ENCODE peak calls at places on chromosomes 1 and 21, in eight cellular contexts. One of them, this sample, is unnamed.

GRCh38 chr1:150429805-150430204 is 57.4 kb upstream of the TARS2 start:
- DNase-seq in upper lobe of left lung: no peak
- DNase-seq in kidney epithelial cell: no peak
- DNase-seq in IMR-90: peak; percentile 7
- DNase-seq in ovary: no peak
- DNase-seq in cardiac muscle cell: peak; percentile 37
- DNase-seq in tibial artery: no peak
- DNase-seq in breast epithelium: no peak
- DNase-seq in this sample: peak; percentile 39

GRCh38 chr1:64843675-64844074 is 98.8 kb downstream of the RAVER2 start:
- DNase-seq in upper lobe of left lung: no peak
- DNase-seq in kidney epithelial cell: no peak
- DNase-seq in IMR-90: no peak
- DNase-seq in ovary: no peak
- DNase-seq in cardiac muscle cell: no peak
- DNase-seq in tibial artery: no peak
- DNase-seq in breast epithelium: no peak
- DNase-seq in this sample: no peak

GRCh38 chr1:79079770-79080169 is 73.2 kb upstream of the ADGRL4 start:
- DNase-seq in upper lobe of left lung: no peak
- DNase-seq in kidney epithelial cell: peak; percentile 96
- DNase-seq in IMR-90: peak; percentile 93
- DNase-seq in ovary: no peak
- DNase-seq in cardiac muscle cell: no peak
- DNase-seq in tibial artery: no peak
- DNase-seq in breast epithelium: no peak
- DNase-seq in this sample: peak; percentile 82

GRCh38 chr1:245788269-245788668 is 633.5 kb downstream of the KIF26B start:
- DNase-seq in upper lobe of left lung: no peak
- DNase-seq in kidney epithelial cell: peak; percentile 97
- DNase-seq in IMR-90: peak; percentile 98
- DNase-seq in ovary: no peak
- DNase-seq in cardiac muscle cell: no peak
- DNase-seq in tibial artery: no peak
- DNase-seq in breast epithelium: no peak
- DNase-seq in this sample: peak; percentile 97

GRCh38 chr1:230307213-230307612 is 118.9 kb downstream of the PGBD5 start:
- DNase-seq in upper lobe of left lung: no peak
- DNase-seq in kidney epithelial cell: peak; percentile 31
- DNase-seq in IMR-90: no peak
- DNase-seq in ovary: no peak
- DNase-seq in cardiac muscle cell: no peak
- DNase-seq in tibial artery: no peak
- DNase-seq in breast epithelium: no peak
- DNase-seq in this sample: peak; percentile 15

GRCh38 chr1:162972768-162973167 is 96.4 kb upstream of the RGS4 start:
- DNase-seq in upper lobe of left lung: no peak
- DNase-seq in kidney epithelial cell: no peak
- DNase-seq in IMR-90: no peak
- DNase-seq in ovary: no peak
- DNase-seq in cardiac muscle cell: no peak
- DNase-seq in tibial artery: no peak
- DNase-seq in breast epithelium: no peak
- DNase-seq in this sample: peak; percentile 45

GRCh38 chr1:200299571-200299970 is 110.3 kb downstream of the ZNF281 start:
- DNase-seq in upper lobe of left lung: no peak
- DNase-seq in kidney epithelial cell: no peak
- DNase-seq in IMR-90: no peak
- DNase-seq in ovary: no peak
- DNase-seq in cardiac muscle cell: no peak
- DNase-seq in tibial artery: no peak
- DNase-seq in breast epithelium: no peak
- DNase-seq in this sample: no peak

GRCh38 chr1:94253456-94254042 is 16.2 kb upstream of the ARHGAP29 start:
- DNase-seq in upper lobe of left lung: no peak
- DNase-seq in kidney epithelial cell: no peak
- DNase-seq in IMR-90: no peak
- DNase-seq in ovary: no peak
- DNase-seq in cardiac muscle cell: no peak
- DNase-seq in tibial artery: no peak
- DNase-seq in breast epithelium: no peak
- DNase-seq in this sample: no peak

GRCh38 chr21:42213082-42213774 is 5.7 kb upstream of the ABCG1 start:
- DNase-seq in upper lobe of left lung: peak; percentile 13
- DNase-seq in kidney epithelial cell: no peak
- DNase-seq in IMR-90: no peak
- DNase-seq in ovary: no peak
- DNase-seq in cardiac muscle cell: no peak
- DNase-seq in tibial artery: peak; percentile 24
- DNase-seq in breast epithelium: no peak
- DNase-seq in this sample: no peak

GRCh38 chr1:167602840-167603239 is 27.2 kb upstream of the RCSD1 start:
- DNase-seq in upper lobe of left lung: no peak
- DNase-seq in kidney epithelial cell: no peak
- DNase-seq in IMR-90: no peak
- DNase-seq in ovary: no peak
- DNase-seq in cardiac muscle cell: no peak
- DNase-seq in tibial artery: no peak
- DNase-seq in breast epithelium: no peak
- DNase-seq in this sample: no peak

GRCh38 chr1:167601442-167602380 is 28.3 kb upstream of the RCSD1 start:
- DNase-seq in upper lobe of left lung: peak; percentile 86
- DNase-seq in kidney epithelial cell: no peak
- DNase-seq in IMR-90: no peak
- DNase-seq in ovary: no peak
- DNase-seq in cardiac muscle cell: no peak
- DNase-seq in tibial artery: peak; percentile 73
- DNase-seq in breast epithelium: no peak
- DNase-seq in this sample: peak; percentile 39

GRCh38 chr1:167594827-167595226 is 35.2 kb upstream of the RCSD1 start:
- DNase-seq in upper lobe of left lung: no peak
- DNase-seq in kidney epithelial cell: no peak
- DNase-seq in IMR-90: no peak
- DNase-seq in ovary: no peak
- DNase-seq in cardiac muscle cell: no peak
- DNase-seq in tibial artery: no peak
- DNase-seq in breast epithelium: no peak
- DNase-seq in this sample: no peak

GRCh38 chr1:167605576-167605975 is 24.5 kb upstream of the RCSD1 start:
- DNase-seq in upper lobe of left lung: no peak
- DNase-seq in kidney epithelial cell: no peak
- DNase-seq in IMR-90: no peak
- DNase-seq in ovary: no peak
- DNase-seq in cardiac muscle cell: no peak
- DNase-seq in tibial artery: no peak
- DNase-seq in breast epithelium: no peak
- DNase-seq in this sample: no peak

GRCh38 chr1:167599839-167600581 is 30.0 kb upstream of the RCSD1 start:
- DNase-seq in upper lobe of left lung: peak; percentile 70
- DNase-seq in kidney epithelial cell: peak; percentile 7
- DNase-seq in IMR-90: peak; percentile 22
- DNase-seq in ovary: no peak
- DNase-seq in cardiac muscle cell: peak; percentile 51
- DNase-seq in tibial artery: no peak
- DNase-seq in breast epithelium: no peak
- DNase-seq in this sample: peak; percentile 78
- TF ChIP-seq CTCF in upper lobe of left lung: peak; percentile 60
- TF ChIP-seq CTCF in kidney epithelial cell: peak; percentile 23
- TF ChIP-seq CTCF in IMR-90: peak; percentile 38
- TF ChIP-seq CTCF in ovary: no peak
- TF ChIP-seq CTCF in cardiac muscle cell: peak; percentile 63
- TF ChIP-seq CTCF in tibial artery: peak; percentile 70
- TF ChIP-seq CTCF in breast epithelium: no peak
- TF ChIP-seq CTCF in this sample: peak; percentile 34

DNA sequence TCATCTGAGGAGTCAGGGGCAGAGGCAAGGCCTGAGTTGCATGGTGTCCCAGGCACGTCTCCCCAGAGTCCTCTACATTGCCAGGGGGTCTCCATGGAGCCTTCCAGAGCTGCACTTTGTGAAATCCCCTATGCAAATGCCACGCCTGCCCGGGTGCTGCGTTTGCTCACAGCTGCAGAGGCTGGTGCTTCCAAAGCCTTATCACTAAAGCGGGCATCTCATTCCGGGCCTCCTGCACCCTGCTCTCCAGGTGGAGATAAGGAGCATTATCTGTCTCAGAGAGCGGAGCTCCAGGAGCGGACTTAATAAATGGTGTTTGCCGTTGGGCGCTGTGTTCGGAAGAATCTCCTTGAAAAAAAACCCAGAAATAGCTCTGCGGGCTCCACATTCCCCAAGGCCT is 25.9 kb upstream of the ACTL8 start:
- DNase-seq in upper lobe of left lung: no peak
- DNase-seq in kidney epithelial cell: no peak
- DNase-seq in IMR-90: no peak
- DNase-seq in ovary: no peak
- DNase-seq in cardiac muscle cell: no peak
- DNase-seq in tibial artery: no peak
- DNase-seq in breast epithelium: no peak
- DNase-seq in this sample: no peak
- H3K4me3 ChIP-seq in upper lobe of left lung: no peak overlapping the region
- H3K4me3 ChIP-seq in kidney epithelial cell: no peak overlapping the region
- H3K4me3 ChIP-seq in IMR-90: no peak overlapping the region
- H3K4me3 ChIP-seq in ovary: no peak overlapping the region
- H3K4me3 ChIP-seq in cardiac muscle cell: no peak overlapping the region
- H3K4me3 ChIP-seq in tibial artery: no peak overlapping the region
- H3K4me3 ChIP-seq in breast epithelium: no peak overlapping the region
- H3K4me3 ChIP-seq in this sample: no peak overlapping the region

GRCh38 chr1:56513095-56513494 is 66.3 kb downstream of the PLPP3 start:
- DNase-seq in upper lobe of left lung: no peak
- DNase-seq in kidney epithelial cell: no peak
- DNase-seq in IMR-90: no peak
- DNase-seq in ovary: no peak
- DNase-seq in cardiac muscle cell: no peak
- DNase-seq in tibial artery: no peak
- DNase-seq in breast epithelium: no peak
- DNase-seq in this sample: peak; percentile 56
- TF ChIP-seq CTCF in upper lobe of left lung: no peak
- TF ChIP-seq CTCF in kidney epithelial cell: no peak
- TF ChIP-seq CTCF in IMR-90: no peak
- TF ChIP-seq CTCF in ovary: no peak
- TF ChIP-seq CTCF in cardiac muscle cell: no peak
- TF ChIP-seq CTCF in tibial artery: no peak
- TF ChIP-seq CTCF in breast epithelium: no peak
- TF ChIP-seq CTCF in this sample: no peak

GRCh38 chr1:235892734-235893413 is 26.2 kb upstream of the LYST start:
- DNase-seq in upper lobe of left lung: no peak
- DNase-seq in kidney epithelial cell: no peak
- DNase-seq in IMR-90: no peak
- DNase-seq in ovary: no peak
- DNase-seq in cardiac muscle cell: no peak
- DNase-seq in tibial artery: no peak
- DNase-seq in breast epithelium: no peak
- DNase-seq in this sample: no peak
- H3K4me3 ChIP-seq in upper lobe of left lung: no peak overlapping the region
- H3K4me3 ChIP-seq in kidney epithelial cell: no peak overlapping the region
- H3K4me3 ChIP-seq in IMR-90: no peak overlapping the region
- H3K4me3 ChIP-seq in ovary: no peak overlapping the region
- H3K4me3 ChIP-seq in cardiac muscle cell: no peak overlapping the region
- H3K4me3 ChIP-seq in tibial artery: no peak overlapping the region
- H3K4me3 ChIP-seq in breast epithelium: no peak overlapping the region
- H3K4me3 ChIP-seq in this sample: no peak overlapping the region

GRCh38 chr1:40633563-40634376 is 31.7 kb downstream of the RIMS3 start:
- DNase-seq in upper lobe of left lung: no peak
- DNase-seq in kidney epithelial cell: no peak
- DNase-seq in IMR-90: no peak
- DNase-seq in ovary: peak; percentile 87
- DNase-seq in cardiac muscle cell: peak; percentile 21
- DNase-seq in tibial artery: no peak
- DNase-seq in breast epithelium: no peak
- DNase-seq in this sample: no peak

GRCh38 chr1:40628903-40629292 is 36.6 kb downstream of the RIMS3 start:
- DNase-seq in upper lobe of left lung: no peak
- DNase-seq in kidney epithelial cell: no peak
- DNase-seq in IMR-90: no peak
- DNase-seq in ovary: no peak
- DNase-seq in cardiac muscle cell: no peak
- DNase-seq in tibial artery: no peak
- DNase-seq in breast epithelium: no peak
- DNase-seq in this sample: no peak

GRCh38 chr1:40627987-40628902 is 37.2 kb downstream of the RIMS3 start:
- DNase-seq in upper lobe of left lung: no peak
- DNase-seq in kidney epithelial cell: no peak
- DNase-seq in IMR-90: no peak
- DNase-seq in ovary: no peak
- DNase-seq in cardiac muscle cell: no peak
- DNase-seq in tibial artery: peak; percentile 34
- DNase-seq in breast epithelium: no peak
- DNase-seq in this sample: no peak

GRCh38 chr1:40626383-40626770 is 39.1 kb downstream of the RIMS3 start:
- DNase-seq in upper lobe of left lung: no peak
- DNase-seq in kidney epithelial cell: no peak
- DNase-seq in IMR-90: no peak
- DNase-seq in ovary: no peak
- DNase-seq in cardiac muscle cell: no peak
- DNase-seq in tibial artery: peak; percentile 55
- DNase-seq in breast epithelium: no peak
- DNase-seq in this sample: no peak

DNA sequence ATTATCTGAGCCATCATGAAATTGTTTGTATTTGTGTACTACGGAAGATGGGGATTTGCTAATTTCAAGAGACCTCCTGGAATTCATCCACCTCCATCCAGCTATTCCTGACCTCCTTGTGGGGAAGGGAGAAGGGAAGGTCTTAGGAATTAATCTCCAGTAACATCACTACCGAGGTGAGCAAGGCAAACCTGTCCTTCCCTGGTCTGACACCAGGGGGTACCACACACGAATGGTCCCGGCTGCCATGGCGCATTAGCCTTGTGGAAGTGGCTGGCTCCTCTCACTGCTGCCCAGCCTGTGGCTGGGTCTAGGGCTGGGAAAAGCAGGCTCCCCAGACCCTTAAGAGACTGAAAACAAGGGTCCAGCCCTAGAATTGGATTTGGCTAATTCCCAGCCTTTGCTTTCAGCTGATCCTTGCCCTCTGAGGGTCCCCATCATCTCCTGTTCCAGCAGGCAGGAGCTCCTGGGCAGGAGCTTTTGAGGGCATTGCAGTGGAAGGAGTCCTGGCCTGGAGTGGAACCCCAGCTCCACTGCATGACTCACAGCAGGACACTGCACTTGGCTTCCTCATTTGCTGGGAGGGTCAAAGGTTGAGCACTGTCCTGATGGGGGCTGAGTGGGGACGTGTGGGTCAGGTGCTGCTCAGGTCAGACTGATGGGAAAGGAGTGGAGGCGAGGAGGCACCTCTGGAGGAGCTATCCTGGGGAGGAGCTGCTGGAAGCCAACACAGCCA is 34.8 kb downstream of the RIMS3 start:
- DNase-seq in upper lobe of left lung: no peak
- DNase-seq in kidney epithelial cell: no peak
- DNase-seq in IMR-90: peak; percentile 19
- DNase-seq in ovary: no peak
- DNase-seq in cardiac muscle cell: peak; percentile 77
- DNase-seq in tibial artery: no peak
- DNase-seq in breast epithelium: no peak
- DNase-seq in this sample: peak; percentile 53
- TF ChIP-seq CTCF in upper lobe of left lung: peak; percentile 41
- TF ChIP-seq CTCF in kidney epithelial cell: peak; percentile 34
- TF ChIP-seq CTCF in IMR-90: peak; percentile 47
- TF ChIP-seq CTCF in ovary: no peak
- TF ChIP-seq CTCF in cardiac muscle cell: peak; percentile 64
- TF ChIP-seq CTCF in tibial artery: peak; percentile 41
- TF ChIP-seq CTCF in breast epithelium: no peak
- TF ChIP-seq CTCF in this sample: peak; percentile 63

This sample was measured in cardiac fibroblast.